ENCODE peak calls at places on chromosomes 11 and 22, in eight cellular contexts. One of them, this sample, is unnamed.

GRCh38 chr11:8061555-8062428 is 19.2 kb upstream of the TUB start:
- DNase-seq in adrenal gland: no peak
- DNase-seq in COLO829: no peak
- DNase-seq in posterior vena cava: no peak
- DNase-seq in HEK293T: no peak
- DNase-seq in anterior cingulate cortex: no peak
- DNase-seq in T-helper 2 cell treated with Interferon-gamma antibody and Interleukin-4, amounts not matched to agents 5 μg/mL and 100 μg/mL, for 36 hours: no peak
- DNase-seq in left kidney: no peak
- DNase-seq in this sample: no peak

GRCh38 chr11:86969258-86969657 is 14.1 kb upstream of the FZD4 start:
- DNase-seq in COLO829: no peak
- DNase-seq in adrenal gland: no peak
- DNase-seq in posterior vena cava: no peak
- DNase-seq in HEK293T: no peak
- DNase-seq in left kidney: no peak
- DNase-seq in anterior cingulate cortex: no peak
- DNase-seq in T-helper 2 cell treated with Interferon-gamma antibody and Interleukin-4, amounts not matched to agents 5 μg/mL and 100 μg/mL, for 36 hours: no peak
- DNase-seq in this sample: no peak

GRCh38 chr22:22342697-22343602 is 98.4 kb downstream of the VPREB1 start:
- DNase-seq in anterior cingulate cortex: no peak
- DNase-seq in COLO829: peak; percentile 49
- DNase-seq in left kidney: peak; percentile 90
- DNase-seq in HEK293T: peak; percentile 80
- DNase-seq in adrenal gland: peak; percentile 26
- DNase-seq in posterior vena cava: no peak
- DNase-seq in T-helper 2 cell treated with Interferon-gamma antibody and Interleukin-4, amounts not matched to agents 5 μg/mL and 100 μg/mL, for 36 hours: peak; percentile 37
- DNase-seq in this sample: peak; percentile 77

GRCh38 chr22:47201186-47201995 is 438.9 kb downstream of the TBC1D22A start:
- DNase-seq in anterior cingulate cortex: no peak
- DNase-seq in HEK293T: no peak
- DNase-seq in left kidney: no peak
- DNase-seq in adrenal gland: no peak
- DNase-seq in COLO829: no peak
- DNase-seq in posterior vena cava: peak; percentile 60
- DNase-seq in T-helper 2 cell treated with Interferon-gamma antibody and Interleukin-4, amounts not matched to agents 5 μg/mL and 100 μg/mL, for 36 hours: no peak
- DNase-seq in this sample: no peak

GRCh38 chr22:22201185-22201924 is 43.2 kb upstream of the VPREB1 start:
- DNase-seq in COLO829: peak; percentile 37
- DNase-seq in anterior cingulate cortex: no peak
- DNase-seq in T-helper 2 cell treated with Interferon-gamma antibody and Interleukin-4, amounts not matched to agents 5 μg/mL and 100 μg/mL, for 36 hours: peak; percentile 47
- DNase-seq in left kidney: peak; percentile 72
- DNase-seq in HEK293T: peak; percentile 71
- DNase-seq in posterior vena cava: peak; percentile 70
- DNase-seq in adrenal gland: no peak
- DNase-seq in this sample: peak; percentile 63

GRCh38 chr22:35802885-35803284 is 85.2 kb downstream of the APOL5 start:
- DNase-seq in COLO829: no peak
- DNase-seq in anterior cingulate cortex: no peak
- DNase-seq in T-helper 2 cell treated with Interferon-gamma antibody and Interleukin-4, amounts not matched to agents 5 μg/mL and 100 μg/mL, for 36 hours: no peak
- DNase-seq in adrenal gland: no peak
- DNase-seq in HEK293T: no peak
- DNase-seq in posterior vena cava: no peak
- DNase-seq in left kidney: no peak
- DNase-seq in this sample: no peak

GRCh38 chr22:20108757-20109230 is 7.1 kb upstream of the RANBP1 start:
- DNase-seq in COLO829: no peak
- DNase-seq in adrenal gland: no peak
- DNase-seq in HEK293T: no peak
- DNase-seq in anterior cingulate cortex: no peak
- DNase-seq in left kidney: no peak
- DNase-seq in T-helper 2 cell treated with Interferon-gamma antibody and Interleukin-4, amounts not matched to agents 5 μg/mL and 100 μg/mL, for 36 hours: no peak
- DNase-seq in posterior vena cava: no peak
- DNase-seq in this sample: no peak

GRCh38 chr11:6156628-6157367 is 13.3 kb downstream of the OR52B2 start:
- DNase-seq in T-helper 2 cell treated with Interferon-gamma antibody and Interleukin-4, amounts not matched to agents 5 μg/mL and 100 μg/mL, for 36 hours: no peak
- DNase-seq in left kidney: peak; percentile 2
- DNase-seq in anterior cingulate cortex: no peak
- DNase-seq in HEK293T: no peak
- DNase-seq in COLO829: no peak
- DNase-seq in posterior vena cava: no peak
- DNase-seq in adrenal gland: no peak
- DNase-seq in this sample: no peak

GRCh38 chr11:47342036-47342803 is 10.3 kb downstream of the MYBPC3 start:
- DNase-seq in posterior vena cava: no peak
- DNase-seq in HEK293T: no peak
- DNase-seq in anterior cingulate cortex: no peak
- DNase-seq in T-helper 2 cell treated with Interferon-gamma antibody and Interleukin-4, amounts not matched to agents 5 μg/mL and 100 μg/mL, for 36 hours: no peak
- DNase-seq in adrenal gland: no peak
- DNase-seq in COLO829: no peak
- DNase-seq in left kidney: no peak
- DNase-seq in this sample: peak; percentile 33

GRCh38 chr11:90867416-90867815 is 644.6 kb upstream of the CHORDC1 start:
- DNase-seq in posterior vena cava: no peak
- DNase-seq in left kidney: no peak
- DNase-seq in HEK293T: no peak
- DNase-seq in COLO829: no peak
- DNase-seq in T-helper 2 cell treated with Interferon-gamma antibody and Interleukin-4, amounts not matched to agents 5 μg/mL and 100 μg/mL, for 36 hours: no peak
- DNase-seq in adrenal gland: no peak
- DNase-seq in anterior cingulate cortex: no peak
- DNase-seq in this sample: no peak

GRCh38 chr11:133833899-133834296 is 11.4 kb downstream of the SPATA19 start:
- DNase-seq in left kidney: peak; percentile 57
- DNase-seq in HEK293T: no peak
- DNase-seq in anterior cingulate cortex: no peak
- DNase-seq in posterior vena cava: no peak
- DNase-seq in COLO829: no peak
- DNase-seq in adrenal gland: no peak
- DNase-seq in T-helper 2 cell treated with Interferon-gamma antibody and Interleukin-4, amounts not matched to agents 5 μg/mL and 100 μg/mL, for 36 hours: no peak
- DNase-seq in this sample: no peak

GRCh38 chr11:38089728-38090127 is 1491.7 kb upstream of the RAG2 start:
- DNase-seq in posterior vena cava: no peak
- DNase-seq in HEK293T: no peak
- DNase-seq in anterior cingulate cortex: no peak
- DNase-seq in T-helper 2 cell treated with Interferon-gamma antibody and Interleukin-4, amounts not matched to agents 5 μg/mL and 100 μg/mL, for 36 hours: no peak
- DNase-seq in adrenal gland: no peak
- DNase-seq in COLO829: no peak
- DNase-seq in left kidney: no peak
- DNase-seq in this sample: no peak

GRCh38 chr11:122595246-122595645 is 60.3 kb upstream of the UBASH3B start:
- DNase-seq in COLO829: no peak
- DNase-seq in left kidney: no peak
- DNase-seq in posterior vena cava: no peak
- DNase-seq in adrenal gland: no peak
- DNase-seq in HEK293T: no peak
- DNase-seq in T-helper 2 cell treated with Interferon-gamma antibody and Interleukin-4, amounts not matched to agents 5 μg/mL and 100 μg/mL, for 36 hours: no peak
- DNase-seq in anterior cingulate cortex: no peak
- DNase-seq in this sample: no peak